ENCODE peak calls at places on chromosome 11, in four cellular contexts. One of them, this sample, is unnamed.

GRCh38 chr11:6438979-6439571 is 1.7 kb downstream of the HPX start:
- DNase-seq in BJ: no peak
- DNase-seq in astrocyte of the cerebellum: peak
- DNase-seq in tibial nerve: no peak
- DNase-seq in this sample: no peak

GRCh38 chr11:72813740-72814138 is 472 bp upstream of the ATG16L2 start:
- DNase-seq in BJ: no peak
- DNase-seq in astrocyte of the cerebellum: no peak
- DNase-seq in tibial nerve: peak
- DNase-seq in this sample: no peak

GRCh38 chr11:67548555-67549110 is 25.4 kb upstream of the CABP2 start:
- DNase-seq in BJ: no peak
- DNase-seq in astrocyte of the cerebellum: no peak
- DNase-seq in tibial nerve: no peak
- DNase-seq in this sample: no peak

GRCh38 chr11:32575070-32575469 is 8.6 kb upstream of the EIF3M start:
- DNase-seq in BJ: no peak
- DNase-seq in astrocyte of the cerebellum: no peak
- DNase-seq in tibial nerve: no peak
- DNase-seq in this sample: no peak

GRCh38 chr11:71444811-71445210 is 3.4 kb downstream of the DHCR7 start:
- DNase-seq in BJ: no peak
- DNase-seq in astrocyte of the cerebellum: no peak
- DNase-seq in tibial nerve: no peak
- DNase-seq in this sample: no peak

GRCh38 chr11:10913996-10914514 is 56.2 kb upstream of the ZBED5 start:
- DNase-seq in BJ: no peak
- DNase-seq in astrocyte of the cerebellum: no peak
- DNase-seq in tibial nerve: no peak
- DNase-seq in this sample: no peak

GRCh38 chr11:108453207-108453835 is 14.0 kb downstream of the C11orf65 start:
- DNase-seq in BJ: no peak
- DNase-seq in astrocyte of the cerebellum: no peak
- DNase-seq in tibial nerve: no peak
- DNase-seq in this sample: no peak

GRCh38 chr11:104897891-104898684 is at the start of gene CASP12:
- DNase-seq in BJ: no peak
- DNase-seq in astrocyte of the cerebellum: no peak
- DNase-seq in tibial nerve: no peak
- DNase-seq in this sample: no peak

GRCh38 chr11:67442504-67443398 is 525 bp downstream of the CORO1B start:
- DNase-seq in BJ: no peak
- DNase-seq in astrocyte of the cerebellum: no peak
- DNase-seq in tibial nerve: no peak
- DNase-seq in this sample: no peak

GRCh38 chr11:122439911-122440782 is 215.4 kb upstream of the UBASH3B start:
- DNase-seq in BJ: no peak
- DNase-seq in astrocyte of the cerebellum: peak
- DNase-seq in tibial nerve: no peak
- DNase-seq in this sample: no peak

GRCh38 chr11:69085490-69086095 is 36.9 kb downstream of the TPCN2 start:
- DNase-seq in BJ: no peak
- DNase-seq in astrocyte of the cerebellum: no peak
- DNase-seq in tibial nerve: no peak
- DNase-seq in this sample: no peak

GRCh38 chr11:31437742-31438435 is 68.2 kb downstream of the DNAJC24 start:
- DNase-seq in BJ: peak
- DNase-seq in astrocyte of the cerebellum: no peak
- DNase-seq in tibial nerve: no peak
- DNase-seq in this sample: no peak

GRCh38 chr11:43537831-43538230 is 142.7 kb upstream of the HSD17B12 start:
- DNase-seq in BJ: no peak
- DNase-seq in astrocyte of the cerebellum: no peak
- DNase-seq in tibial nerve: no peak
- DNase-seq in this sample: no peak

GRCh38 chr11:32939046-32939445 is 46.4 kb downstream of the QSER1 start:
- DNase-seq in BJ: no peak
- DNase-seq in astrocyte of the cerebellum: no peak
- DNase-seq in tibial nerve: no peak
- DNase-seq in this sample: no peak

GRCh38 chr11:130427049-130427388 is 1.4 kb downstream of the ADAMTS8 start:
- DNase-seq in BJ: no peak
- DNase-seq in astrocyte of the cerebellum: no peak
- DNase-seq in tibial nerve: no peak
- DNase-seq in this sample: no peak

GRCh38 chr11:36233226-36233625 is 56.0 kb downstream of the COMMD9 start:
- DNase-seq in BJ: no peak
- DNase-seq in astrocyte of the cerebellum: peak
- DNase-seq in tibial nerve: no peak
- DNase-seq in this sample: peak

GRCh38 chr11:70505761-70506657 is 107.7 kb downstream of the CTTN start:
- DNase-seq in BJ: no peak
- DNase-seq in astrocyte of the cerebellum: no peak
- DNase-seq in tibial nerve: no peak
- DNase-seq in this sample: no peak

GRCh38 chr11:118289411-118289810 is 15.1 kb upstream of the CD3E start:
- DNase-seq in BJ: no peak
- DNase-seq in astrocyte of the cerebellum: no peak
- DNase-seq in tibial nerve: no peak
- DNase-seq in this sample: no peak

GRCh38 chr11:124811423-124812125 is 11.4 kb upstream of the MSANTD2 start:
- DNase-seq in BJ: no peak
- DNase-seq in astrocyte of the cerebellum: no peak
- DNase-seq in tibial nerve: no peak
- DNase-seq in this sample: no peak

GRCh38 chr11:30992513-30992849 is 377.1 kb downstream of the DCDC1 start:
- DNase-seq in BJ: no peak
- DNase-seq in astrocyte of the cerebellum: no peak
- DNase-seq in tibial nerve: no peak
- DNase-seq in this sample: no peak

GRCh38 chr11:40338739-40339138 is 1120.7 kb downstream of the LRRC4C start:
- DNase-seq in BJ: peak
- DNase-seq in astrocyte of the cerebellum: no peak
- DNase-seq in tibial nerve: no peak
- DNase-seq in this sample: no peak

GRCh38 chr11:3154001-3154599 is 11.0 kb downstream of the OSBPL5 start:
- DNase-seq in BJ: no peak
- DNase-seq in astrocyte of the cerebellum: no peak
- DNase-seq in tibial nerve: no peak
- DNase-seq in this sample: no peak

GRCh38 chr11:35237860-35238715 is 99.1 kb downstream of the CD44 start:
- DNase-seq in BJ: no peak
- DNase-seq in astrocyte of the cerebellum: no peak
- DNase-seq in tibial nerve: no peak
- DNase-seq in this sample: peak

GRCh38 chr11:57426754-57427691 is at the start of gene SLC43A3:
- DNase-seq in BJ: peak
- DNase-seq in astrocyte of the cerebellum: peak
- DNase-seq in tibial nerve: peak
- DNase-seq in this sample: peak

GRCh38 chr11:34149786-34150185 is 44.4 kb downstream of the NAT10 start:
- DNase-seq in BJ: no peak
- DNase-seq in astrocyte of the cerebellum: no peak
- DNase-seq in tibial nerve: no peak
- DNase-seq in this sample: no peak
- TF ChIP-seq CTCF in BJ: peak
- TF ChIP-seq CTCF in astrocyte of the cerebellum: peak
- TF ChIP-seq CTCF in tibial nerve: no peak
- TF ChIP-seq CTCF in this sample: peak

GRCh38 chr11:46445887-46446286 is 54.3 kb upstream of the CHRM4 start:
- DNase-seq in BJ: no peak
- DNase-seq in astrocyte of the cerebellum: no peak
- DNase-seq in tibial nerve: no peak
- DNase-seq in this sample: no peak

GRCh38 chr11:46445192-46445591 is 53.6 kb upstream of the CHRM4 start:
- DNase-seq in BJ: no peak
- DNase-seq in astrocyte of the cerebellum: no peak
- DNase-seq in tibial nerve: no peak
- DNase-seq in this sample: no peak

GRCh38 chr11:46447544-46447943 is 56.0 kb upstream of the CHRM4 start:
- DNase-seq in BJ: no peak
- DNase-seq in astrocyte of the cerebellum: no peak
- DNase-seq in tibial nerve: no peak
- DNase-seq in this sample: no peak

GRCh38 chr11:46446343-46446751 is 54.8 kb upstream of the CHRM4 start:
- DNase-seq in BJ: no peak
- DNase-seq in astrocyte of the cerebellum: peak
- DNase-seq in tibial nerve: no peak
- DNase-seq in this sample: no peak

DNA sequence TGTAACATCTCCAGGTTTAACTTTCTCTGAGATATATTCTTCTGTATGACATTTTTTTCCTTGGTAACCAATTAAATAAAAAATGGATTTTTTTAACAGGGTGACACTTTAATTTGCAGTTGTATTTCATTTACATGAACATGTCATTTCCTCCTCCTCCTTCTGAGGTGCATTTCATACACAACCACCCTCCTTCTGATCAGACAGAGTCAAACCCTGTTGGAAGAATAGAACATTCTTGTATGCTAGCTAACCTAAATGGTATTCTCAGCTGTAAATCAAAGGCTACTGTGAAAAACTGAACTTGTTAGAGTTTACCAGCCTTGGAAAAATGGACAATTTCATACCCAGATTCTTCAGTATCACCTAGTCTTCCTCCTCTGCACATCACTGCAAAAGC is 52.7 kb upstream of the CHRM4 start:
- DNase-seq in BJ: no peak
- DNase-seq in astrocyte of the cerebellum: no peak
- DNase-seq in tibial nerve: no peak
- DNase-seq in this sample: no peak
- TF ChIP-seq CTCF in BJ: no peak
- TF ChIP-seq CTCF in astrocyte of the cerebellum: no peak
- TF ChIP-seq CTCF in tibial nerve: no peak
- TF ChIP-seq CTCF in this sample: no peak

GRCh38 chr11:78676026-78676557 is 101.4 kb upstream of the NARS2 start:
- DNase-seq in BJ: no peak
- DNase-seq in astrocyte of the cerebellum: no peak
- DNase-seq in tibial nerve: no peak
- DNase-seq in this sample: no peak
- TF ChIP-seq CTCF in BJ: no peak
- TF ChIP-seq CTCF in astrocyte of the cerebellum: no peak
- TF ChIP-seq CTCF in tibial nerve: no peak
- TF ChIP-seq CTCF in this sample: no peak

GRCh38 chr11:87141322-87141721 is 103.6 kb downstream of the TMEM135 start:
- DNase-seq in BJ: no peak
- DNase-seq in astrocyte of the cerebellum: no peak
- DNase-seq in tibial nerve: no peak
- DNase-seq in this sample: no peak

GRCh38 chr11:87143663-87144062 is 105.9 kb downstream of the TMEM135 start:
- DNase-seq in BJ: no peak
- DNase-seq in astrocyte of the cerebellum: no peak
- DNase-seq in tibial nerve: no peak
- DNase-seq in this sample: no peak

GRCh38 chr11:87141980-87142514 is 104.3 kb downstream of the TMEM135 start:
- DNase-seq in BJ: no peak
- DNase-seq in astrocyte of the cerebellum: no peak
- DNase-seq in tibial nerve: no peak
- DNase-seq in this sample: no peak

GRCh38 chr11:87142594-87142993 is 104.9 kb downstream of the TMEM135 start:
- DNase-seq in BJ: no peak
- DNase-seq in astrocyte of the cerebellum: no peak
- DNase-seq in tibial nerve: no peak
- DNase-seq in this sample: no peak

DNA sequence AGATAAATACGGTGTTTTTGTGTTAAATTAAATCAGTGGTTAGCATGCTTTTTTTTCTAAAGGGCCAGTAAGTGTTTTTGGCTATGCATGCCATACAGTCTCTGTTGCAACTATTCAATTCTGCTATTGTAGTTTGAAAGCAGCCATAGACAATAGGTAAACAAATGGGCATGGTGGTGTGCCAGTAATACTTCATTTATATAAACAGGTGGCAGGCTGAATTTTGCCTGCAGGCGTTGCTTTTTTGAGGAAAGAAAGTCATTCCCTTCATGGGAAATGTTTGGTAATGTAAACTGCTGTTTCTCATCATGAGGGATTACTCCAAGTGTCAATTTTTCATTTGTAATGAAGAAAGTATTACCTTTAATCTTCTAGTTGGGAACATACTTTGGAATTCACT is 106.5 kb downstream of the TMEM135 start:
- DNase-seq in BJ: no peak
- DNase-seq in astrocyte of the cerebellum: no peak
- DNase-seq in tibial nerve: no peak
- DNase-seq in this sample: no peak
- TF ChIP-seq CTCF in BJ: no peak
- TF ChIP-seq CTCF in astrocyte of the cerebellum: no peak
- TF ChIP-seq CTCF in tibial nerve: no peak
- TF ChIP-seq CTCF in this sample: no peak

GRCh38 chr11:115758011-115758410 is 253.8 kb upstream of the CADM1 start:
- DNase-seq in BJ: no peak
- DNase-seq in astrocyte of the cerebellum: no peak
- DNase-seq in tibial nerve: no peak
- DNase-seq in this sample: no peak

GRCh38 chr11:115760528-115760837 is 256.3 kb upstream of the CADM1 start:
- DNase-seq in BJ: no peak
- DNase-seq in astrocyte of the cerebellum: no peak
- DNase-seq in tibial nerve: no peak
- DNase-seq in this sample: no peak

GRCh38 chr11:115761348-115761747 is 257.1 kb upstream of the CADM1 start:
- DNase-seq in BJ: no peak
- DNase-seq in astrocyte of the cerebellum: no peak
- DNase-seq in tibial nerve: no peak
- DNase-seq in this sample: no peak

GRCh38 chr11:115760921-115761320 is 256.7 kb upstream of the CADM1 start:
- DNase-seq in BJ: no peak
- DNase-seq in astrocyte of the cerebellum: no peak
- DNase-seq in tibial nerve: no peak
- DNase-seq in this sample: no peak

GRCh38 chr11:115759622-115760527 is 255.7 kb upstream of the CADM1 start:
- DNase-seq in BJ: no peak
- DNase-seq in astrocyte of the cerebellum: no peak
- DNase-seq in tibial nerve: no peak
- DNase-seq in this sample: no peak
- TF ChIP-seq CTCF in BJ: no peak
- TF ChIP-seq CTCF in astrocyte of the cerebellum: no peak
- TF ChIP-seq CTCF in tibial nerve: no peak
- TF ChIP-seq CTCF in this sample: no peak